ENCODE peak calls at places on chromosomes 1 and 21, in four cellular contexts. T is astrocyte of the spinal cord, I is sigmoid colon, Q is epithelial cell of esophagus. C is an unnamed sample.

GRCh38 chr1:16926491-16927195 is 4.9 kb downstream of the CROCC start:
- DNase-seq in Q (no peak), I (no peak), T (peak), C (no peak)

GRCh38 chr1:231162300-231162969 is 577 bp downstream of the TRIM67 start:
- DNase-seq in Q (peak), I (no peak), T (peak), C (no peak)

GRCh38 chr1:69175078-69175477 is 392.6 kb upstream of the LRRC7 start:
- DNase-seq in Q (peak), I (no peak), T (no peak), C (no peak)

GRCh38 chr1:40856656-40857302 is 5.4 kb downstream of the CITED4 start:
- DNase-seq in T (no peak), I (no peak), Q (no peak), C (no peak)

GRCh38 chr1:37797750-37798345 is 4.2 kb downstream of the MANEAL start:
- DNase-seq in T (peak), I (no peak), Q (no peak), C (no peak)

GRCh38 chr1:243294723-243295121 is 38.9 kb downstream of the SDCCAG8 start:
- DNase-seq in I (no peak), T (peak), Q (peak), C (no peak)

GRCh38 chr21:41687633-41688032 is 79.2 kb downstream of the RIPK4 start:
- DNase-seq in I (no peak), T (no peak), Q (no peak), C (no peak)

GRCh38 chr1:209884665-209885117 is 53.3 kb upstream of the SYT14 start:
- DNase-seq in I (peak), T (peak), Q (peak), C (no peak)

GRCh38 chr1:15185617-15186016 is 32.1 kb downstream of the TMEM51 start:
- DNase-seq in T (no peak), I (no peak), Q (no peak), C (no peak)

GRCh38 chr1:181090653-181091126 is 2.2 kb downstream of the IER5 start:
- DNase-seq in T (no peak), I (no peak), Q (peak), C (no peak)

GRCh38 chr21:34979383-34979782 is 69.7 kb downstream of the RUNX1 start:
- DNase-seq in T (no peak), Q (no peak), I (no peak), C (no peak)

GRCh38 chr21:46560568-46561447 is 44.1 kb downstream of the S100B start:
- DNase-seq in Q (no peak), T (no peak), I (no peak), C (no peak)

GRCh38 chr1:186976700-186977099 is 148.0 kb downstream of the PLA2G4A start:
- DNase-seq in Q (no peak), T (no peak), I (peak), C (no peak)

GRCh38 chr1:93732514-93732913 is 50.9 kb upstream of the BCAR3 start:
- DNase-seq in T (no peak), Q (no peak), I (no peak), C (no peak)

DNA sequence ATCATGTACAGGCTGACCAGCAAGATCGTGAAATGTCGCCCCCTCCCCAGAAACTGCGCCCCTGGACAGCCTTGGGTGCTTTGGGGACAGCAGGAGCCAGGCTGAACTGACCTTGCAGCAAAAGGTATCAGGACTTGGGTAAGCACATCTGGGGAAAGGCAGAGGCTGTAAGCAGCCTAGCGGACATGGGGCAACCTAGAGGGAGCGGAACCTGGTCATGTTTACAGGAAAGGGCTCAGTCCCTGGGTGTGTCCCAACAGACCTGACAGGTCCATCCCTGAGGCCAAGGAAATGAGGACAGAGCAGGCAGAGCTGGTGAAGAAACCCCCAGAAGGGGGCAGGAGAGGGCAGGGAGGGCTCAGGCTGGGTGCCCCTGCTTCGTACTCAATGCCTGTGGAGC is 3.1 kb upstream of the S100A8 start:
- DNase-seq in I (no peak), Q (peak), T (no peak), C (no peak)
- TF ChIP-seq CTCF in I (no peak), Q (peak), T (no peak), C (no peak)

GRCh38 chr1:232793944-232794343 is 11.3 kb upstream of the MAP10 start:
- DNase-seq in Q (peak), T (peak), I (no peak), C (no peak)
- TF ChIP-seq CTCF in Q (peak), T (peak), I (peak), C (no peak)

GRCh38 chr1:98053471-98054366 is 132.9 kb upstream of the DPYD start:
- DNase-seq in I (peak), T (peak), Q (peak), C (peak)
- TF ChIP-seq CTCF in I (peak), T (peak), Q (peak), C (peak)

DNA sequence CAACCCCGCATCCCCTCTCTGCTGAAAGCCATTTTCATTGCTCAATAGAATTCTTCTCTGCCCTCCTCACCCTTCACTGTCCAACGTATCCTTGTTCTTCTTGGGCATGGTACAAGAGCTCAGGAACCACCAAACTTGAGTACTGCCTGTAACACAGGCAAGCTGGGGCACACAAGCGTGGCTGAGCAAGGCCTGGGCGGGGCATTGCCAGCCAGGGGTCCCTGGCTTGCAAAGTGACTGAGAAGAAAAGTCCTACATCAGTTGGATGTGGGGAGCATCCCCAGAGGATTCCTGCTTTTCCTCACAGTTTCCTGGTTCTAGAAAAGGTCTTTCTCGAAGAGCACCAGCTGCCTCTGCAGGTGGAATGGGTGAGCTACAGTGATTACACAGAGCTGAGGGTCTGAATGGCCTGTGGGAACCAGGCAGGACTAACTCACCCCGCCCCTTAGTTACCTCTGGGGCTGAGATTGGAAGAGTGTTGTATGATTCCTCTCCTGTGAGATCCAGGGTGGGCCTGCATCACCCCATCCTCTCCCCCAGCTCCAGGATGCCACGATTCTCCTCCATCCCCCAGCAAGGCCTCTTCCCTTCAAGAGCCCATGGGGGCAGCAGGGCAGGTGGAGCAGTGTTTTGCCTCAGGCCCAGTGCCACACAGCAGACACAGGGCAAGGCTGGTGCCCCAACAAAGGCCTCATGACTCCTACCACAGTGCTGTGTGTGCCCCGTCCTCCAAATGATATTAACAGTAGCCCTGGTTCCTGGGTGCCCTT is 121.9 kb downstream of the MATN1 start:
- DNase-seq in Q (no peak), I (no peak), T (no peak), C (no peak)
- TF ChIP-seq CTCF in Q (no peak), I (no peak), T (no peak), C (no peak)

DNA sequence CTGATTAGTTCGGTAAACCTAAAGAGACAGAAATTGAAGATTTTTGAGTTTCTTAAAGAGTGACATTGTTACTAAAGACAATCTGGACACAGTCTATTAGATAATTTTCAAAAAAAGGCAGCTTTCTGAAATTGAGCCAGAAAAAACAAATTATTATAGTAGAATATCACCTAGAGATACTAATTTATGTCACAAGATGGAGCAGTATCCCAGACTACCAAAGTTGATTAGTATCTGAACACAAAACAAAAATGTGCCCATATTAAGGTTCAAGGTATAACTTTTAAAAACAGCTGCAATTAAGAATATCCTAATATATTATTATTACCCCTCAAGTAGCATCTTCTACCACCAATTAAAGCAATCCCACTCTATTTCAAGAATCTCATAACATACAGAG is 40.5 kb upstream of the SYT2 start:
- DNase-seq in Q (no peak), T (no peak), I (no peak), C (no peak)
- TF ChIP-seq CTCF in Q (no peak), T (no peak), I (no peak), C (no peak)

DNA sequence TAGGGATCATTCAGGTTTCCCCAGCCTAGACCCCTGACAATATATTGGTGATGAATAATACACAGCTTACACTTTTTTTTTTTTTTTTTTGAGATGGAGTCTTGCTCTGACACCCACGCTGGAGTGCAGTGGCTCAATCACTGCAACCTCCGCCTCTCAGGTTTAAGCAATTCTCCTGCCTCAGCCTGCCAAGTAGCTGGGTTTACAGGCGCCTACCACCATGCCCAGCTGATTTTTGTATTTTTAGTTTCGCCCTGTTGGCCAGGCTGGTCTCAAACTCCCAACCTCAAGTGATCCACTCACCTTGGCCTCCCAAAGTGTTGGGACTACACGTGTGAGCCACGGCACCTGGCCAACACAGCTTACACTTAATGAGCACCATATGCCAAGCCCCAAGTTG is 7.2 kb downstream of the VASH2 start:
- DNase-seq in Q (no peak), T (no peak), I (no peak), C (no peak)
- TF ChIP-seq CTCF in Q (no peak), T (no peak), I (no peak), C (no peak)

DNA sequence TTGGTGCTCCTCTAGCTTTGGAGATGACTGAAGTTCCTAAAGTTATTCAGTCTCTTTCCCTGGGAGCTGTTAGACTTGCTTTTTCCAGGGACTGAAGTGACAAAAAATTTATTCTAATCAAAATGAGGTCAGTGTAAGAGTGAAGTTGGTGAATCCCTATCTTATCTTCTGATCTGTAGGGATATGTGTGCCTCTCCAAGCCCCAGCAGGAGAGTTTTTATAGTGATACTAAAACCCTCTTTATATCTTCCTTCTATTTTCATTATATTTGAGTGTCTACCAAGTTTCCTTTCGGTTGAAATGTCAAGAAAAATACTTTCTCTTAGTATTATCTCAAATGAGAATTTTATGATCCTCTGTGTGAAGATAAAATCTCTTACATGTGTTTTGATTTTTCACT is 18.9 kb downstream of the C1orf21 start:
- DNase-seq in T (no peak), Q (no peak), I (no peak), C (no peak)
- TF ChIP-seq CTCF in T (no peak), Q (no peak), I (no peak), C (no peak)